ENCODE peak calls at places on chromosomes 12 and 14, in nine cellular contexts. O, G, D, T, V, Q, K, C and S are unnamed samples.

GRCh38 chr14:101707285-101707842 is 54.1 kb upstream of the PPP2R5C start:
- DNase-seq in O (peak), T (peak), D (peak), G (peak), V (peak), Q (no peak), K (peak), C (peak), S (peak)

GRCh38 chr12:121766290-121767039 is 27.0 kb downstream of the RHOF start:
- DNase-seq in Q (no peak), D (no peak), V (no peak), C (no peak), O (no peak), K (no peak), T (no peak), G (no peak), S (no peak)

GRCh38 chr12:87960557-87960956 is 68.6 kb downstream of the C12orf50 start:
- DNase-seq in Q (no peak), G (no peak), O (no peak), C (no peak), D (no peak), T (no peak), V (no peak), K (no peak), S (no peak)

GRCh38 chr14:77970646-77971045 is 170.7 kb downstream of the ADCK1 start:
- DNase-seq in Q (no peak), V (no peak), T (no peak), D (no peak), C (no peak), K (no peak), O (no peak), G (no peak), S (no peak)

GRCh38 chr14:31208546-31209424 is 1.2 kb upstream of the HECTD1 start:
- DNase-seq in Q (no peak), K (no peak), T (peak), V (no peak), G (no peak), O (no peak), C (no peak), D (no peak), S (no peak)

GRCh38 chr12:47110706-47111391 is 31.1 kb upstream of the AMIGO2 start:
- DNase-seq in O (no peak), D (no peak), K (no peak), Q (no peak), G (no peak), V (no peak), C (no peak), T (no peak), S (no peak)

GRCh38 chr12:27965966-27966365 is 6.6 kb downstream of the PTHLH start:
- DNase-seq in O (no peak), G (no peak), D (no peak), T (no peak), C (no peak), V (no peak), Q (no peak), K (no peak), S (no peak)

GRCh38 chr14:31510222-31510621 is 22.4 kb upstream of the GPR33 start:
- DNase-seq in O (no peak), K (no peak), V (no peak), T (no peak), C (peak), Q (no peak), D (peak), G (no peak), S (no peak)

GRCh38 chr14:59352951-59353350 is 112.2 kb downstream of the GPR135 start:
- DNase-seq in V (no peak), Q (no peak), T (no peak), C (no peak), D (no peak), K (no peak), G (no peak), O (no peak), S (no peak)

GRCh38 chr12:131851741-131852550 is 23.8 kb downstream of the MMP17 start:
- DNase-seq in V (no peak), D (no peak), Q (no peak), C (no peak), G (no peak), O (no peak), K (no peak), T (no peak), S (no peak)

GRCh38 chr14:95290769-95291440 is 28.8 kb downstream of the CLMN start:
- DNase-seq in G (no peak), Q (no peak), C (no peak), V (peak), O (no peak), D (no peak), T (no peak), K (no peak), S (no peak)

GRCh38 chr12:120394483-120395367 is 25.8 kb upstream of the MSI1 start:
- DNase-seq in Q (no peak), T (no peak), K (no peak), C (no peak), D (no peak), G (no peak), V (peak), O (no peak), S (peak)

GRCh38 chr14:81594012-81594411 is 60.4 kb upstream of the SEL1L start:
- DNase-seq in K (no peak), G (no peak), T (no peak), O (no peak), D (no peak), Q (no peak), V (peak), C (peak), S (peak)

DNA sequence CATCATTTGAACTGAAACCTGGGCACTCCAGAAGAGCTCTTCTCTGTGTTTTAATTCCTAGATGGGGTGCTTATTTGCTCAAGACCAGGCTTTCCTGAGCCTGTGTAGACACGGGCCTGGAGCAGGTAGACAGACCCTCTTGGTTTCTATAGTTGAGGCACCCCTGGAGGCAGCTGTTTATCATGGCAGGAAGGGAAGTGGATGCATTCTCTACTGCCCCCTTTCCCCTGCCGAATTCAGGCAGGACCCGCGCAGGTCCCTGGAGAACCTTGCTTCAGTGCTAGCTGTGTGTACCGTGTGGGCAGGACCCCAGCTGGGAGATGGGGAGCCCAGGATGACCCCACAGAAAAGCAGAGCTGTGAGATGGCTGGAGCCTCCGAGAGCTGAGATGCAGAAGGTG is 6.0 kb downstream of the CACNA1C start:
- DNase-seq in O (no peak), D (no peak), K (no peak), V (no peak), C (no peak), T (no peak), Q (no peak), G (no peak), S (no peak)
- TF ChIP-seq CTCF in O (no peak), D (no peak), K (no peak), V (no peak), C (no peak), T (no peak), Q (no peak), G (no peak), S (no peak)

DNA sequence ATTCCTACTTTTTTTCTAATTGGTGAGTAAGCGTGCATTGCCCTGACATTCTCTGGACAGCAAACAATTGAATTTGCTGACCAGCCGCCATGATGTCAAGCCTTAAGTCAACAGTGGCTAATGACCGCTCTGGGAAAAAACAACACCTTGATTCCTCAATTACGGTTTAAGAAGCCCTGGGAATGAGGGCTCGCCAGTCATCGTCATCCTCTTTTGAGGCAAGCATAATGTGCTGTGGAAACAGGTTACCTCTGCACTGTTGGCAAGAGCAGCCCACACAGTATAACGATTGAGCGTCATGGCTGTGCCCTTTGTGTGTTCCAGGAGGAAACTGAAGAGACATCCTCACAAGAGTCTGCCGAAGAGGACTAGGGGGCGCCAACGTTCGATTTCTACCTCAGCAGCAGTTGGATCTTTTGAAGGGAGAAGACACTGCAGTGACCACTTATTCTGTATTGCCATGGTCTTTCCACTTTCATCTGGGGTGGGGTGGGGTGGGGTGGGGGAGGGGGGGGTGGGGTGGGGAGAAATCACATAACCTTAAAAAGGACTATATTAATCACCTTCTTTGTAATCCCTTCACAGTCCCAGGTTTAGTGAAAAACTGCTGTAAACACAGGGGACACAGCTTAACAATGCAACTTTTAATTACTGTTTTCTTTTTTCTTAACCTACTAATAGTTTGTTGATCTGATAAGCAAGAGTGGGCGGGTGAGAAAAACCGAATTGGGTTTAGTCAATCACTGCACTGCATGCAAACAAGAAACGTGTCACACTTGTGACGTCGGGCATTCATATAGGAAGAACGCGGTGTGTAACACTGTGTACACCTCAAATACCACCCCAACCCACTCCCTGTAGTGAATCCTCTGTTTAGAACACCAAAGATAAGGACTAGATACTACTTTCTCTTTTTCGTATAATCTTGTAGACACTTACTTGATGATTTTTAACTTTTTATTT is 138.9 kb downstream of the HMGA2 start:
- DNase-seq in G (no peak), Q (peak), V (peak), K (no peak), T (peak), C (peak), O (no peak), D (no peak), S (peak)
- TF ChIP-seq CTCF in G (peak), Q (no peak), V (peak), K (no peak), T (no peak), C (peak), O (peak), D (peak), S (no peak)

GRCh38 chr12:44774815-44775411 is 101.2 kb downstream of the NELL2 start:
- DNase-seq in Q (peak), K (no peak), G (no peak), V (peak), C (peak), O (no peak), T (peak), D (no peak), S (peak)
- TF ChIP-seq CTCF in Q (peak), K (peak), G (peak), V (peak), C (peak), O (peak), T (peak), D (peak), S (peak)

GRCh38 chr12:52214421-52214802 is 18.6 kb upstream of the KRT7 start:
- DNase-seq in D (no peak), T (no peak), Q (no peak), V (no peak), C (no peak), K (no peak), G (no peak), O (no peak), S (no peak)
- TF ChIP-seq CTCF in D (peak), T (no peak), Q (no peak), V (peak), C (no peak), K (peak), G (no peak), O (no peak), S (no peak)

GRCh38 chr12:11545438-11546330 is 103.8 kb upstream of the ETV6 start:
- DNase-seq in K (no peak), C (peak), O (peak), D (no peak), G (no peak), V (no peak), T (no peak), Q (no peak), S (no peak)
- TF ChIP-seq CTCF in K (no peak), C (no peak), O (peak), D (no peak), G (no peak), V (no peak), T (no peak), Q (no peak), S (no peak)